ENCODE peak calls at places on chromosomes 12 and 14, in seven cellular contexts. Q, W, R, J, E, I and F are unnamed samples.

GRCh38 chr12:90261283-90261682 is 552.6 kb upstream of the ATP2B1 start:
- DNase-seq in Q (no peak), W (no peak), R (no peak), J (no peak), E (no peak), I (no peak), F (no peak)

GRCh38 chr12:4027412-4027811 is 154.2 kb upstream of the PARP11 start:
- DNase-seq in Q (no peak), W (no peak), R (peak), J (no peak), E (no peak), I (no peak), F (no peak)

GRCh38 chr14:50084666-50085065 is 31.7 kb downstream of the VCPKMT start:
- DNase-seq in Q (no peak), W (no peak), R (no peak), J (no peak), E (no peak), I (no peak), F (no peak)

GRCh38 chr12:47276253-47277070 is 196.7 kb upstream of the AMIGO2 start:
- DNase-seq in Q (no peak), W (no peak), R (peak), J (no peak), E (peak), I (peak), F (peak)

GRCh38 chr12:65607271-65607880 is 216.9 kb upstream of the HMGA2 start:
- DNase-seq in Q (no peak), W (no peak), R (no peak), J (no peak), E (no peak), I (no peak), F (peak)

GRCh38 chr12:6452908-6453630 is 1.2 kb downstream of the TAPBPL start:
- DNase-seq in Q (no peak), W (no peak), R (no peak), J (no peak), E (no peak), I (no peak), F (no peak)

GRCh38 chr12:89192419-89192818 is 159.9 kb downstream of the DUSP6 start:
- DNase-seq in Q (no peak), W (no peak), R (peak), J (no peak), E (no peak), I (no peak), F (no peak)

GRCh38 chr12:26636710-26637328 is 196.2 kb downstream of the ITPR2 start:
- DNase-seq in Q (no peak), W (no peak), R (peak), J (no peak), E (no peak), I (no peak), F (no peak)

GRCh38 chr14:104681689-104682074 is 7.7 kb upstream of the INF2 start:
- DNase-seq in Q (no peak), W (peak), R (peak), J (peak), E (no peak), I (no peak), F (peak)

GRCh38 chr14:103727313-103728000 is 11.8 kb downstream of the ZFYVE21 start:
- DNase-seq in Q (no peak), W (no peak), R (no peak), J (no peak), E (no peak), I (no peak), F (no peak)

GRCh38 chr12:124379938-124380754 is 85.3 kb downstream of the RFLNA start:
- DNase-seq in Q (no peak), W (no peak), R (no peak), J (no peak), E (no peak), I (no peak), F (no peak)

GRCh38 chr12:84463756-84464495 is 448.7 kb downstream of the SLC6A15 start:
- DNase-seq in Q (no peak), W (peak), R (no peak), J (no peak), E (no peak), I (no peak), F (no peak)

GRCh38 chr12:57242691-57243454 is 8.1 kb downstream of the STAC3 start:
- DNase-seq in Q (peak), W (peak), R (peak), J (peak), E (peak), I (no peak), F (peak)

GRCh38 chr14:61927015-61927414 is 164.8 kb downstream of the SNAPC1 start:
- DNase-seq in Q (no peak), W (no peak), R (no peak), J (no peak), E (no peak), I (no peak), F (no peak)

GRCh38 chr12:93616584-93617101 is 44.2 kb downstream of the SOCS2 start:
- DNase-seq in Q (no peak), W (no peak), R (no peak), J (peak), E (no peak), I (no peak), F (no peak)

GRCh38 chr14:65169351-65169750 is 67.0 kb upstream of the MAX start:
- DNase-seq in Q (no peak), W (no peak), R (no peak), J (no peak), E (no peak), I (peak), F (no peak)

GRCh38 chr12:109580684-109581333 is 7.2 kb downstream of the MVK start:
- DNase-seq in Q (no peak), W (no peak), R (no peak), J (no peak), E (no peak), I (no peak), F (no peak)

GRCh38 chr12:34406996-34407300 is 384.7 kb downstream of the ALG10 start:
- DNase-seq in Q (no peak), W (no peak), R (no peak), J (no peak), E (no peak), I (no peak), F (no peak)

GRCh38 chr14:75234173-75234855 is 44.3 kb upstream of the FOS start:
- DNase-seq in Q (peak), W (no peak), R (peak), J (no peak), E (peak), I (no peak), F (no peak)

GRCh38 chr12:46608431-46609280 is 217.1 kb downstream of the SLC38A4 start:
- DNase-seq in Q (no peak), W (no peak), R (no peak), J (no peak), E (no peak), I (no peak), F (no peak)

GRCh38 chr12:59808317-59808910 is 212.6 kb downstream of the SLC16A7 start:
- DNase-seq in Q (peak), W (peak), R (peak), J (no peak), E (no peak), I (no peak), F (peak)

GRCh38 chr12:57200497-57200896 is 16.1 kb upstream of the NXPH4 start:
- DNase-seq in Q (no peak), W (no peak), R (no peak), J (no peak), E (no peak), I (no peak), F (no peak)

GRCh38 chr12:96194901-96195844 is 998 bp downstream of the ELK3 start:
- DNase-seq in Q (peak), W (peak), R (no peak), J (peak), E (peak), I (peak), F (peak)

GRCh38 chr14:55701638-55702037 is 121.6 kb downstream of the KTN1 start:
- DNase-seq in Q (no peak), W (no peak), R (no peak), J (no peak), E (no peak), I (peak), F (no peak)

GRCh38 chr14:104030958-104031357 is 54.5 kb upstream of the ASPG start:
- DNase-seq in Q (no peak), W (no peak), R (no peak), J (no peak), E (no peak), I (no peak), F (no peak)

GRCh38 chr14:39219075-39219499 is 14.6 kb upstream of the MIA2 start:
- DNase-seq in Q (peak), W (no peak), R (peak), J (no peak), E (no peak), I (no peak), F (no peak)

GRCh38 chr12:120869376-120869775 is 34.8 kb downstream of the SPPL3 start:
- DNase-seq in Q (no peak), W (no peak), R (no peak), J (no peak), E (no peak), I (no peak), F (no peak)

GRCh38 chr12:120873231-120873630 is 30.9 kb downstream of the SPPL3 start:
- DNase-seq in Q (no peak), W (no peak), R (no peak), J (no peak), E (no peak), I (no peak), F (no peak)

GRCh38 chr12:120872487-120872886 is 31.7 kb downstream of the SPPL3 start:
- DNase-seq in Q (no peak), W (no peak), R (no peak), J (no peak), E (no peak), I (no peak), F (no peak)

GRCh38 chr12:120866143-120866542 is 38.0 kb downstream of the SPPL3 start:
- DNase-seq in Q (no peak), W (no peak), R (no peak), J (no peak), E (no peak), I (no peak), F (no peak)

GRCh38 chr12:120870415-120870814 is 33.7 kb downstream of the SPPL3 start:
- DNase-seq in Q (no peak), W (no peak), R (no peak), J (no peak), E (no peak), I (no peak), F (no peak)
- TF ChIP-seq JUND in Q (no peak), W (no peak), R (no peak), J (no peak), E (no peak), I (no peak), F (no peak)

GRCh38 chr14:53034036-53034435 is 83.2 kb upstream of the FERMT2 start:
- DNase-seq in Q (no peak), W (no peak), R (no peak), J (no peak), E (no peak), I (no peak), F (no peak)

GRCh38 chr14:53035336-53035735 is 84.5 kb upstream of the FERMT2 start:
- DNase-seq in Q (no peak), W (no peak), R (no peak), J (no peak), E (no peak), I (no peak), F (no peak)

GRCh38 chr14:53032838-53033390 is 82.1 kb upstream of the FERMT2 start:
- DNase-seq in Q (no peak), W (no peak), R (peak), J (no peak), E (no peak), I (no peak), F (no peak)

GRCh38 chr14:53034688-53035087 is 83.8 kb upstream of the FERMT2 start:
- DNase-seq in Q (no peak), W (no peak), R (no peak), J (no peak), E (no peak), I (no peak), F (no peak)

DNA sequence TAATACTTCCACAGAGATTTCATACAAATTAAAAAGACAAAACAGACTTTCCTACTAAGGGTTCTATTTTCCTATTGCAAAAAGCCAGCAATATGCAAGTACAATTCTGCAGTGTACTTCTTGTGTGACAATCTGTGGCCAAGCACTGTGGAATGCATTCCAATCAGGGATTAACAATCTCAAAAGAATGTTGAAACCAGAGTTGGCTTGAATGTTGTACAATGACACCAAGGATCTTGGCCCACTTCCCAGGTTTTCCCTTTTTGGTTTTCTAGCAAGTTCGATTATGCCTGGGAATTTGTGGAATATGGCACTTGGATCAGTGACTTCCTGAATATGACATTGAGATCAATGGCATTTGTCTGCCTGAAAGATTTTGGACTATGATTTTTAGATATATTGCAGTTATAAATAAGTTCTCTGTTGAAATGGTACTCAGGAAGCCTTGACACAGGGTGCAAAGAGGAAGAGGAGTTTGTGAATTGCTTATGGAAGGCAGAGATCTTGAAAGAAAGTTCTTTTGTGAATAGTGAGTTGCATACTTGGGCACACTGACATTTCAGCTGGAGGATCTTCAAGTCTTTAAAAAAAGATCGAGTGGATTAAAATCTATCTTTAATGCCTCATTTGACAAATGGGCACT is 81.4 kb upstream of the FERMT2 start:
- DNase-seq in Q (peak), W (no peak), R (peak), J (no peak), E (no peak), I (no peak), F (no peak)
- TF ChIP-seq JUND in Q (peak), W (peak), R (no peak), J (no peak), E (no peak), I (no peak), F (no peak)

DNA sequence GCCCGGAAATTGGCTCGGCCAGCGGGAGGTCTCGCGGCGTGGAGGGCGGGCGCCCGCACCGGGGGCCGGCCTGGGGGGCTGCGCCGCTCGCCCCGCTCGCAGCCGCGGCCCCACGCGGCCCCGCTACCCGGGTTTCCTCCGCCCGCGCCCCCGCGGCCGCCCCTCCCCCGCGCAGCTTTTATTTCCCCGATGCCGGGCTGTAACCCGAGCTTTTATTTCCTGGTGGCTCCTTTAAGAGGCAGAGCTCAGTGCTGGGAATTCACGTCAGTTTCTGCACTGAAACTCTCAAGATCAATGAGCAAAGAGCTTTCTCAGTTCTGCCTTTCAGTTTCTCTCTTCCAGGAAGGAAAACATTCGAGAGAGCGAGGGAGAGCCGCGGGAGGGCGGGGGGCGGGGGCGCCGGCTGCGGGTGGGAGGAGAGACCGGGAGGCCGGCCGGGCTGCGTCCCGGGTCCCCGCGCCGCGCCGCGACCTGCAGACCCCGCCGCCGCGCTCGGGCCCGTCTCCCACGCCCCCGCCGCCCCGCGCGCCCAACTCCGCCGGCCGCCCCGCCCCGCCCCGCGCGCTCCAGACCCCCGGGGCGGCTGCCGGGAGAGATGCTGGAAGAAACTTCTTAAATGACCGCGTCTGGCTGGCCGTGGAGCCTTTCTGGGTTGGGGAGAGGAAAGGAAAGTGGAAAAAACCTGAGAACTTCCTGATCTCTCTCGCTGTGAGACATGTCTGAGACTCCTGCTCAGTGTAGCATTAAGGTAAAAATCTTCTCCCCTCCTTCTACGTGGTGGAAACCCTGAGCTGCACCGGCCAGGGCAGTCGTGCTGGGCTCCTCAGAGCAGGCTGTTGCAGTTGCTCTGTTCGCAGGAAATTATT is at the start of gene ETV6:
- DNase-seq in Q (peak), W (peak), R (peak), J (peak), E (peak), I (peak), F (peak)
- TF ChIP-seq JUND in Q (no peak), W (no peak), R (no peak), J (no peak), E (no peak), I (no peak), F (no peak)

GRCh38 chr12:14618990-14619389 is 51.3 kb upstream of the PLBD1 start:
- DNase-seq in Q (no peak), W (peak), R (no peak), J (no peak), E (no peak), I (no peak), F (peak)

GRCh38 chr12:14619731-14620501 is 52.2 kb upstream of the PLBD1 start:
- DNase-seq in Q (no peak), W (no peak), R (no peak), J (no peak), E (no peak), I (no peak), F (no peak)

GRCh38 chr12:14621821-14622220 is 54.1 kb upstream of the PLBD1 start:
- DNase-seq in Q (no peak), W (no peak), R (no peak), J (no peak), E (no peak), I (peak), F (no peak)
- TF ChIP-seq JUND in Q (no peak), W (no peak), R (no peak), J (no peak), E (no peak), I (no peak), F (no peak)